ENCODE peak calls at places on chromosomes 11 and 22, in eight cellular contexts. B is T-helper 9 cell; F is GM20000; W is HS-27A; Z is HCT116; T is activated naive CD8-positive, alpha-beta T cell treated with anti-CD3 and anti-CD28 coated beads, Interleukin-2, amount 10 ng/mL, durations not matched to agents 7 days and 5 days; I is T-helper 2 cell; C is bronchial epithelial cell. L is an unnamed sample.

GRCh38 chr22:46381142-46381541 is 45.6 kb downstream of the TRMU start:
- DNase-seq in B (no peak), F (no peak), W (no peak), Z (no peak), T (no peak), I (no peak), C (peak), L (peak)

GRCh38 chr11:85088286-85088685 is 538.9 kb downstream of the DLG2 start:
- DNase-seq in B (no peak), F (no peak), W (no peak), Z (no peak), T (no peak), I (no peak), C (peak), L (peak)

GRCh38 chr11:32386770-32387377 is 48.5 kb downstream of the WT1 start:
- DNase-seq in B (no peak), F (no peak), W (no peak), Z (no peak), T (no peak), I (no peak), C (no peak), L (no peak)

GRCh38 chr11:117794772-117795629 is 2.0 kb downstream of the DSCAML1 start:
- DNase-seq in B (no peak), F (no peak), W (no peak), Z (no peak), T (no peak), I (no peak), C (no peak), L (no peak)

GRCh38 chr22:20553947-20554741 is 46.7 kb downstream of the MED15 start:
- DNase-seq in B (no peak), F (no peak), W (no peak), Z (no peak), T (no peak), I (no peak), C (no peak), L (no peak)

GRCh38 chr11:12163181-12163841 is 52.9 kb downstream of the MICAL2 start:
- DNase-seq in B (no peak), F (no peak), W (no peak), Z (no peak), T (no peak), I (no peak), C (no peak), L (peak)

GRCh38 chr11:128658499-128658898 is 35.4 kb upstream of the FLI1 start:
- DNase-seq in B (no peak), F (no peak), W (no peak), Z (no peak), T (no peak), I (no peak), C (peak), L (peak)

GRCh38 chr11:19683141-19683805 is 29.4 kb upstream of the NAV2 start:
- DNase-seq in B (no peak), F (no peak), W (no peak), Z (no peak), T (no peak), I (no peak), C (no peak), L (no peak)

GRCh38 chr11:67504023-67504949 is 877 bp downstream of the PITPNM1 start:
- DNase-seq in B (peak), F (peak), W (no peak), Z (no peak), T (peak), I (no peak), C (no peak), L (peak)

GRCh38 chr11:94680426-94680825 is 87.7 kb upstream of the AMOTL1 start:
- DNase-seq in B (no peak), F (no peak), W (no peak), Z (no peak), T (no peak), I (no peak), C (no peak), L (no peak)

GRCh38 chr11:97345031-97345430 is 955.2 kb downstream of the JRKL start:
- DNase-seq in B (no peak), F (no peak), W (no peak), Z (no peak), T (no peak), I (no peak), C (no peak), L (no peak)

GRCh38 chr11:32396991-32397390 is 38.3 kb downstream of the WT1 start:
- DNase-seq in B (no peak), F (no peak), W (no peak), Z (no peak), T (no peak), I (no peak), C (no peak), L (no peak)

GRCh38 chr11:9225748-9226298 is 39.3 kb downstream of the DENND5A start:
- DNase-seq in B (no peak), F (no peak), W (no peak), Z (no peak), T (no peak), I (no peak), C (no peak), L (no peak)